ENCODE peak calls at places on chromosomes 13 and 19, in four cellular contexts. One of them, this sample, is unnamed.

GRCh38 chr19:41302624-41303351 is 7.2 kb upstream of the CCDC97 start:
- DNase-seq in IMR-90: no peak
- DNase-seq in psoas muscle: no peak
- DNase-seq in astrocyte of the spinal cord: no peak
- DNase-seq in this sample: no peak

GRCh38 chr19:14187586-14187985 is 18.4 kb downstream of the ADGRL1 start:
- DNase-seq in astrocyte of the spinal cord: no peak
- DNase-seq in psoas muscle: no peak
- DNase-seq in IMR-90: no peak
- DNase-seq in this sample: no peak

GRCh38 chr13:113843063-113843654 is 20.7 kb downstream of the GAS6 start:
- DNase-seq in psoas muscle: no peak
- DNase-seq in astrocyte of the spinal cord: no peak
- DNase-seq in IMR-90: no peak
- DNase-seq in this sample: no peak

GRCh38 chr19:41554902-41555301 is 21.1 kb upstream of the CEACAM21 start:
- DNase-seq in IMR-90: no peak
- DNase-seq in astrocyte of the spinal cord: no peak
- DNase-seq in psoas muscle: no peak
- DNase-seq in this sample: no peak

GRCh38 chr19:1767464-1767933 is 14.2 kb downstream of the ONECUT3 start:
- DNase-seq in astrocyte of the spinal cord: no peak
- DNase-seq in psoas muscle: peak; percentile 37
- DNase-seq in IMR-90: no peak
- DNase-seq in this sample: peak; percentile 34

GRCh38 chr13:74554581-74555290 is 420.5 kb upstream of the KLF12 start:
- DNase-seq in psoas muscle: no peak
- DNase-seq in astrocyte of the spinal cord: no peak
- DNase-seq in IMR-90: no peak
- DNase-seq in this sample: no peak

GRCh38 chr13:51643882-51644281 is 59.6 kb downstream of the WDFY2 start:
- DNase-seq in astrocyte of the spinal cord: peak; percentile 94
- DNase-seq in psoas muscle: no peak
- DNase-seq in IMR-90: peak; percentile 95
- DNase-seq in this sample: no peak

GRCh38 chr19:1227655-1228054 is 10.2 kb downstream of the CBARP start:
- DNase-seq in astrocyte of the spinal cord: no peak
- DNase-seq in IMR-90: no peak
- DNase-seq in psoas muscle: no peak
- DNase-seq in this sample: no peak

GRCh38 chr13:102799544-102800144 is 725 bp downstream of the BIVM start:
- DNase-seq in IMR-90: peak; percentile 5
- DNase-seq in astrocyte of the spinal cord: peak; percentile 21
- DNase-seq in psoas muscle: peak; percentile 57
- DNase-seq in this sample: no peak

GRCh38 chr13:45548281-45548680 is 67.3 kb downstream of the ERICH6B start:
- DNase-seq in psoas muscle: no peak
- DNase-seq in astrocyte of the spinal cord: no peak
- DNase-seq in IMR-90: no peak
- DNase-seq in this sample: no peak

GRCh38 chr19:13207237-13208130 is 57.3 kb downstream of the IER2 start:
- DNase-seq in IMR-90: no peak
- DNase-seq in astrocyte of the spinal cord: no peak
- DNase-seq in psoas muscle: peak; percentile 42
- DNase-seq in this sample: no peak

This sample was measured in activated CD4-positive, CD25-positive, alpha-beta regulatory T cell treated with anti-CD3 and anti-CD28 coated beads, Interleukin-2, amount 50 U/mL, for 16 hours.